ENCODE peak calls at places on chromosomes 1 and 21, in five cellular contexts. One of them, this sample, is unnamed.

GRCh38 chr1:31669786-31670582 is 25.3 kb upstream of the PEF1 start:
- DNase-seq in NCI-H2081: peak; percentile 94
- DNase-seq in GM19239: no peak
- DNase-seq in COR-L47: peak; percentile 92
- DNase-seq in effector memory CD4-positive, alpha-beta T cell: peak; percentile 2
- DNase-seq in this sample: peak; percentile 94

GRCh38 chr1:198623920-198624647 is 14.8 kb upstream of the PTPRC start:
- DNase-seq in NCI-H2081: no peak
- DNase-seq in GM19239: no peak
- DNase-seq in COR-L47: no peak
- DNase-seq in effector memory CD4-positive, alpha-beta T cell: no peak
- DNase-seq in this sample: no peak

GRCh38 chr1:17631410-17631809 is 91.9 kb downstream of the ARHGEF10L start:
- DNase-seq in NCI-H2081: no peak
- DNase-seq in GM19239: no peak
- DNase-seq in COR-L47: no peak
- DNase-seq in effector memory CD4-positive, alpha-beta T cell: no peak
- DNase-seq in this sample: no peak

GRCh38 chr1:175635092-175635491 is 108.3 kb downstream of the TNR start:
- DNase-seq in NCI-H2081: peak; percentile 4
- DNase-seq in GM19239: no peak
- DNase-seq in COR-L47: no peak
- DNase-seq in effector memory CD4-positive, alpha-beta T cell: no peak
- DNase-seq in this sample: no peak

GRCh38 chr1:167599839-167600581 is 30.0 kb upstream of the RCSD1 start:
- DNase-seq in NCI-H2081: no peak
- DNase-seq in GM19239: peak; percentile 40
- DNase-seq in COR-L47: peak; percentile 12
- DNase-seq in effector memory CD4-positive, alpha-beta T cell: peak; percentile 8
- DNase-seq in this sample: no peak

GRCh38 chr1:55632058-55632457 is 416.9 kb upstream of the USP24 start:
- DNase-seq in NCI-H2081: no peak
- DNase-seq in GM19239: no peak
- DNase-seq in COR-L47: no peak
- DNase-seq in effector memory CD4-positive, alpha-beta T cell: no peak
- DNase-seq in this sample: no peak

GRCh38 chr1:203744008-203744972 is 20.7 kb upstream of the LAX1 start:
- DNase-seq in NCI-H2081: no peak
- DNase-seq in GM19239: peak; percentile 29
- DNase-seq in COR-L47: no peak
- DNase-seq in effector memory CD4-positive, alpha-beta T cell: peak; percentile 26
- DNase-seq in this sample: no peak

GRCh38 chr21:24671901-24672300 is 935.4 kb downstream of the MRPL39 start:
- DNase-seq in NCI-H2081: no peak
- DNase-seq in GM19239: no peak
- DNase-seq in COR-L47: no peak
- DNase-seq in effector memory CD4-positive, alpha-beta T cell: no peak
- DNase-seq in this sample: no peak

This sample was measured in NCI-H1105.